ENCODE peak calls at places on chromosome X, in four cellular contexts. U is transverse colon, I is fibroblast of pulmonary artery, T is choroid plexus epithelial cell. Y is an unnamed sample.

GRCh38 chrX:12758291-12758690 is 32.9 kb upstream of the PRPS2 start:
- DNase-seq in T (no peak), I (no peak), U (no peak), Y (no peak)

GRCh38 chrX:73851014-73852009 is 288.3 kb downstream of the CHIC1 start:
- DNase-seq in U (peak; percentile 90), I (no peak), T (no peak), Y (no peak)

GRCh38 chrX:103356023-103356798 is at the start of gene TCEAL9:
- DNase-seq in U (peak; percentile 63), I (peak; percentile 90), T (peak; percentile 86), Y (peak; percentile 81)

GRCh38 chrX:29466441-29466840 is 748.9 kb upstream of the MAGEB2 start:
- DNase-seq in U (no peak), T (peak; percentile 32), I (peak; percentile 24), Y (peak; percentile 23)

GRCh38 chrX:106415276-106415895 is 196.4 kb upstream of the RADX start:
- DNase-seq in U (no peak), T (peak; percentile 50), I (peak; percentile 38), Y (peak; percentile 26)

GRCh38 chrX:23765449-23765848 is 17.5 kb upstream of the SAT1 start:
- DNase-seq in U (no peak), I (no peak), T (no peak), Y (peak; percentile 15)

GRCh38 chrX:128929281-128930057 is 593.8 kb downstream of the SMARCA1 start:
- DNase-seq in U (peak; percentile 33), T (no peak), I (no peak), Y (no peak)

GRCh38 chrX:12138366-12139313 is at the start of gene FRMPD4:
- DNase-seq in I (peak; percentile 47), T (no peak), U (no peak), Y (peak; percentile 50)

GRCh38 chrX:129980540-129981206 is 1.8 kb upstream of the BCORL1 start:
- DNase-seq in I (no peak), T (no peak), U (peak; percentile 73), Y (peak; percentile 38)

GRCh38 chrX:42108140-42108503 is 184.8 kb upstream of the CASK start:
- DNase-seq in I (no peak), U (no peak), T (no peak), Y (no peak)

GRCh38 chrX:5388087-5388486 is 840.6 kb downstream of the NLGN4X start:
- DNase-seq in T (no peak), U (no peak), I (no peak), Y (no peak)

GRCh38 chrX:132218100-132218807 is 993 bp downstream of the RAP2C start:
- DNase-seq in T (peak; percentile 84), I (peak; percentile 86), U (peak; percentile 87), Y (peak; percentile 84)

GRCh38 chrX:101656817-101657216 is 2.8 kb downstream of the ARMCX2 start:
- DNase-seq in U (no peak), I (no peak), T (no peak), Y (no peak)

DNA sequence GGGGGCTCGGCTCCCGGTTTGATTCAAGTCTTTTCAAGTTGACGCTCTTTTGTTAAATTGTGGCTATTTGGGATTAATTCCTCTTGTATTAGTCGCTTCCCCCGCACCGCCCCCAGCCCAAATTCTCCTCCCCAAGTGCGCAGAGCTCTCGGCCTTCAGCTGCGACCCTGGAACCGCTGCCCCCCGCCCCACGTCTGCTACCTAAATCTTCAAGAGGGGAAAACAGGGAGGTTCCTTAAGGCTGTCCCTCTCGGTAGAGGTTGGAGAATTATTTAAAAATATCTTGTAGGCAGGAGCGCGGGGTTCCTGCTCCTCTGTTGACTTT is 852 bp upstream of the RPS6KA3 start:
- DNase-seq in I (no peak), U (no peak), T (no peak), Y (no peak)
- H3K4me3 ChIP-seq in I (peak overlapping the region; percentile 62), U (peak overlapping the region; percentile 44), T (peak overlapping the region; percentile 69), Y (peak overlapping the region; percentile 67)

GRCh38 chrX:2614911-2615310 is 76.2 kb upstream of the CD99 start:
- DNase-seq in T (peak; percentile 94), I (peak; percentile 91), U (no peak), Y (peak; percentile 92)
- TF ChIP-seq CTCF in T (peak; percentile 80), I (peak; percentile 77), U (no peak), Y (peak; percentile 66)

GRCh38 chrX:119467842-119468185 is 430 bp upstream of the SLC25A5 start:
- DNase-seq in T (no peak), U (no peak), I (no peak), Y (no peak)
- H3K4me3 ChIP-seq in T (peak overlapping the region; percentile 79), U (no peak overlapping the region), I (peak overlapping the region; percentile 47), Y (peak overlapping the region; percentile 26)

GRCh38 chrX:153974003-153974725 is 1.6 kb downstream of the TMEM187 start:
- DNase-seq in I (no peak), T (no peak), U (no peak), Y (no peak)

GRCh38 chrX:153971632-153972367 is at the start of gene HCFC1:
- DNase-seq in T (peak; percentile 88), U (peak; percentile 95), I (peak; percentile 87), Y (peak; percentile 93)

GRCh38 chrX:153973127-153974002 is 811 bp downstream of the TMEM187 start:
- DNase-seq in U (no peak), T (peak; percentile 34), I (no peak), Y (no peak)

GRCh38 chrX:153971124-153971631 is 440 bp downstream of the HCFC1 start:
- DNase-seq in I (peak; percentile 86), T (peak; percentile 90), U (peak; percentile 95), Y (peak; percentile 92)

GRCh38 chrX:153972368-153973126 is at the start of gene TMEM187:
- DNase-seq in I (peak; percentile 85), T (peak; percentile 88), U (peak; percentile 90), Y (peak; percentile 87)
- TF ChIP-seq CTCF in I (no peak), T (no peak), U (no peak), Y (no peak)

GRCh38 chrX:38804481-38805293 is 3.4 kb downstream of the MID1IP1 start:
- DNase-seq in U (peak; percentile 23), I (peak; percentile 25), T (peak; percentile 17), Y (peak; percentile 36)

GRCh38 chrX:38805294-38806053 is 4.2 kb downstream of the MID1IP1 start:
- DNase-seq in I (peak; percentile 85), T (peak; percentile 84), U (peak; percentile 71), Y (peak; percentile 82)

GRCh38 chrX:38807873-38808272 is 6.6 kb downstream of the MID1IP1 start:
- DNase-seq in I (no peak), U (no peak), T (peak; percentile 39), Y (peak; percentile 43)

GRCh38 chrX:38806054-38806389 is 4.8 kb downstream of the MID1IP1 start:
- DNase-seq in U (no peak), T (no peak), I (no peak), Y (no peak)

GRCh38 chrX:38806875-38807601 is 5.8 kb downstream of the MID1IP1 start:
- DNase-seq in U (no peak), T (no peak), I (no peak), Y (no peak)
- H3K4me3 ChIP-seq in U (no peak overlapping the region), T (no peak overlapping the region), I (peak overlapping the region; percentile 58), Y (no peak overlapping the region)

DNA sequence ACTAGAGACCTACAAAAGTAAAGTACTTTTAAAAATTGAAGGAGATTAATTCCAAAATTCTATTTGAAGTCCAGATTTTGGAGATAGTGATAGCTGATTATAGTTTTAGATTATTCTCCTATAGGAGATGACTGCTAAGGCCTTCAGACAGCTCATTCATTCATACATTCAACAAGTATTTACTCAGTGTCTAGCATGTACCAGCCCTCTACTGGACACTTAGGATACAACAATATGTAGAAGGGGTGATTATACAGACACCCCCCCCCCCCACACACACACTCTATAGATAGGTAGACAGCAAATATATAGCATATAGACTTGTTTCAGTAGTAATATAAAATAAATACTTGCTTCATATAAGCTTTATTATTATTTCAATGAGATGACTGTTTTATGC is 60.4 kb upstream of the TAF9B start:
- DNase-seq in T (peak; percentile 35), I (peak; percentile 31), U (no peak), Y (peak; percentile 32)
- TF ChIP-seq CTCF in T (peak; percentile 32), I (peak; percentile 35), U (no peak), Y (peak; percentile 21)

GRCh38 chrX:72130156-72130761 is 1.5 kb downstream of the RTL5 start:
- DNase-seq in U (no peak), T (no peak), I (no peak), Y (no peak)
- H3K4me3 ChIP-seq in U (no peak overlapping the region), T (no peak overlapping the region), I (no peak overlapping the region), Y (no peak overlapping the region)

DNA sequence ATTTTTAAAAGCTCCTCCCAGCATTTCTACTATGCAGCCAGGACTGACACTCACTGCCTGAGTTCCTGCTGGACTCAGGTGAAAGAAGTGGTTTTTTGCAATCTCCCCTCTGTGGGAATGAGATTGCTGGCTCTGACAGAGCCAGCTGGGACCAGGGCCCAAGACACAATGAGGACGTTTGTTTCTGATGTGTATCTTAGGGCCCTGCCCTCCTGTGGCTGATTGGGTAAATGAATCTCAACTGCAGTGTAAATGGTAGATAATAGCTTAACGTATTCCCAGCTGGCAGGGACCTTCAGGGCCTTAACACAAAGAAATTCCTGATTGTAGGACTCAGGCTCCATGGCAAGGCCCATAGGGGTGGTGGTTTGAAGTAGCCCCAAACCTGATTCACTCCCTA is 85.8 kb upstream of the PRPS1 start:
- DNase-seq in I (peak; percentile 14), U (no peak), T (peak; percentile 46), Y (peak; percentile 21)
- TF ChIP-seq CTCF in I (no peak), U (no peak), T (peak; percentile 42), Y (peak; percentile 8)

DNA sequence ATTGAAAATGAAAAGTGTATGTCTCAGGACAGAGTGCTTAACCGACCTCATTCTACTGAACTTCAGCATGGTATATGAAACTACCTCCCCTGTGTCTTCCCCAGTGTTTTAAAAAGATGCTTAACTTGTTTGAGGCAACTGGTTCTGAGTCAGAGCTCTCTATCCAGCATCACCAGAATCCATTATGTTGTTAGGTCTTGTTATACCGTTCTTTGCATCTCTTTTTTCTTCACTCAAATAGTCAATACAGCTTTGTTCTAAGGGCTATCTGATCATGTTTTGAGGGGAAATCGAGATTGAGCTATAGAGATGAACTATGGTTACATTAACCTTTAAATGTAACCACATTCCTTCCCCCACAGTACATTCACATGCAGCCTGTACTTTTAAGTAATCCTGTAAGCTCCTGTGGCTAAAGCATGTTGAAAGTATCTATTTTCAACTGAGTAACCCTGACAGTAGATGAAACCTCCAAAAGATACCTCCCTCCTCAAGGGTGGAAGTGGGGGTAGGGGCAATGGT is 514.4 kb downstream of the RPA4 start:
- DNase-seq in I (peak; percentile 4), U (no peak), T (peak; percentile 52), Y (peak; percentile 34)
- H3K4me3 ChIP-seq in I (no peak overlapping the region), U (no peak overlapping the region), T (no peak overlapping the region), Y (no peak overlapping the region)